ENCODE peak calls at places on chromosome 3, in five cellular contexts. R, M, S, K and G are unnamed samples.

GRCh38 chr3:122269045-122269444 is 56.0 kb upstream of the CSTA start:
- DNase-seq in R (no peak), M (no peak), S (no peak), K (no peak), G (no peak)

GRCh38 chr3:187954486-187955075 is 199.4 kb upstream of the LPP start:
- DNase-seq in R (no peak), M (peak; percentile 88), S (no peak), K (no peak), G (no peak)

GRCh38 chr3:148331111-148331818 is 366.4 kb upstream of the AGTR1 start:
- DNase-seq in R (no peak), M (peak; percentile 38), S (no peak), K (no peak), G (no peak)

GRCh38 chr3:78462021-78462420 is 1305.8 kb downstream of the ROBO1 start:
- DNase-seq in R (no peak), M (no peak), S (no peak), K (no peak), G (no peak)

GRCh38 chr3:179321585-179322322 is 1.1 kb upstream of the ZNF639 start:
- DNase-seq in R (no peak), M (peak; percentile 65), S (peak; percentile 64), K (peak; percentile 18), G (no peak)

GRCh38 chr3:170905862-170906261 is 2.6 kb downstream of the EIF5A2 start:
- DNase-seq in R (no peak), M (no peak), S (no peak), K (no peak), G (no peak)

GRCh38 chr3:15007681-15008141 is 57.4 kb downstream of the MRPS25 start:
- DNase-seq in R (no peak), M (peak; percentile 26), S (no peak), K (no peak), G (no peak)

GRCh38 chr3:28978092-28978491 is 302.8 kb upstream of the RBMS3 start:
- DNase-seq in R (no peak), M (no peak), S (no peak), K (no peak), G (no peak)

GRCh38 chr3:120102674-120103073 is 8.4 kb upstream of the GSK3B start:
- DNase-seq in R (no peak), M (no peak), S (no peak), K (peak; percentile 77), G (no peak)

GRCh38 chr3:103403191-103403590 is 968.4 kb downstream of the ZPLD1 start:
- DNase-seq in R (no peak), M (no peak), S (no peak), K (no peak), G (no peak)

GRCh38 chr3:71582612-71583568 is 638 bp downstream of the FOXP1 start:
- DNase-seq in R (peak; percentile 84), M (peak; percentile 51), S (peak; percentile 62), K (peak; percentile 76), G (peak; percentile 40)

GRCh38 chr3:70298385-70298784 is 14.1 kb downstream of the MDFIC2 start:
- DNase-seq in R (no peak), M (no peak), S (no peak), K (no peak), G (no peak)

GRCh38 chr3:144031938-144032337 is 60.3 kb downstream of the DIPK2A start:
- DNase-seq in R (peak; percentile 37), M (no peak), S (no peak), K (peak; percentile 72), G (no peak)

GRCh38 chr3:99839613-99840012 is 22.0 kb downstream of the CMSS1 start:
- DNase-seq in R (no peak), M (no peak), S (no peak), K (no peak), G (no peak)

GRCh38 chr3:10511809-10512494 is 6.6 kb upstream of the ATP2B2 start:
- DNase-seq in R (no peak), M (peak; percentile 35), S (no peak), K (no peak), G (peak; percentile 1)

GRCh38 chr3:122357828-122358617 is 25.0 kb downstream of the MIX23 start:
- DNase-seq in R (no peak), M (no peak), S (no peak), K (no peak), G (no peak)

GRCh38 chr3:189981668-189982067 is 139.0 kb downstream of the P3H2 start:
- DNase-seq in R (no peak), M (peak; percentile 68), S (peak; percentile 38), K (peak; percentile 43), G (no peak)

GRCh38 chr3:171183042-171183441 is 156.5 kb upstream of the SLC2A2 start:
- DNase-seq in R (no peak), M (peak; percentile 56), S (no peak), K (peak; percentile 16), G (no peak)

GRCh38 chr3:11185564-11186317 is 31.4 kb downstream of the HRH1 start:
- DNase-seq in R (peak; percentile 72), M (peak; percentile 79), S (peak; percentile 71), K (peak; percentile 77), G (no peak)

GRCh38 chr3:60841355-60841754 is 409.9 kb downstream of the FHIT start:
- DNase-seq in R (no peak), M (peak; percentile 64), S (no peak), K (no peak), G (no peak)

GRCh38 chr3:115708540-115708939 is 85.2 kb downstream of the GAP43 start:
- DNase-seq in R (no peak), M (no peak), S (no peak), K (no peak), G (no peak)

GRCh38 chr3:115709931-115710330 is 86.6 kb downstream of the GAP43 start:
- DNase-seq in R (no peak), M (no peak), S (no peak), K (no peak), G (no peak)

GRCh38 chr3:115709135-115709534 is 85.8 kb downstream of the GAP43 start:
- DNase-seq in R (no peak), M (no peak), S (no peak), K (no peak), G (no peak)

GRCh38 chr3:115713247-115713646 is 89.9 kb downstream of the GAP43 start:
- DNase-seq in R (no peak), M (no peak), S (no peak), K (peak; percentile 83), G (no peak)

GRCh38 chr3:115710799-115711198 is 87.5 kb downstream of the GAP43 start:
- DNase-seq in R (no peak), M (no peak), S (no peak), K (no peak), G (no peak)
- H3K4me3 ChIP-seq in R (no peak overlapping the region), M (peak overlapping the region; percentile 48), S (no peak overlapping the region), K (no peak overlapping the region), G (no peak overlapping the region)

DNA sequence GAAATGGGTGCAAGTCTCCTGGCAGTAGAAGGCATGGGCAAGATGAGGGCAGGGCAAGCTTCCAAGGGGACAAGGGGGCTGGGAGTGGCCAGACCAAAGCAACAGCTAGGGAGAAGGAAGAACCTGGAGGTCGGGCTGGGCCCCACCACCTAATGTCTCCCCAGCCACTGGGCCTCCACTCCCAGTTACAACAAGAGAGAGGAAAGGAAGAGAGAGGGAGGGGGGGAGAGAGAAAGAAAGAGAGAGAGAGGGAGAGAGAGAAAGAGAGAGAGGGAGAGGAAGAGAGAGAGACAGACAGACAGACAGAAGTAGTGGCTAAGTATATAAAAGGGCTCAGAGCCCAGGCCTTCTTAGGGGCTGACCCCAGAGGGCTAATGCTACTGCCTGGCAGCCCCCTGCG is 6.9 kb downstream of the DUSP7 start:
- DNase-seq in R (no peak), M (no peak), S (no peak), K (no peak), G (no peak)
- H3K27ac ChIP-seq in R (peak overlapping the region; percentile 95), M (no peak overlapping the region), S (peak overlapping the region; percentile 93), K (no peak overlapping the region), G (no peak overlapping the region)

DNA sequence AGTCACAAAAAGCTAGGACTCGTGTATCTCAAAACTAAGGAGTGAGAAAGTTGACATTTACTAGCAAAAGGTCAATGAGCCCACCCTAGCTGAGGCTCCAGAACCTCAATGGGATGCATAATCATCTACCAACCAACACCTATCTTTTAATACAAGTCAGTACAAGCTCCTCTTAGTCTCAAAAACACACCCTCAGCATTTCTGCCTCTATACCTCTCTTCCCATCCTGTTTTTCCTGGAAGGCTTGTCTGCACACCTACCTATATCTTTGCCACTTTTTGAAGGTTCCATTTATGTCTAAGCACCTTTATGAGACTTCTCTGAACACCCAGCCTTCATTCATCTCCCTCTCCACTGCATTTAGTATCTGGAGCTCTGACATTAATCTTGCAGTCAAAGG is 10.0 kb downstream of the WWTR1 start:
- DNase-seq in R (no peak), M (no peak), S (no peak), K (no peak), G (no peak)
- H3K4me1 ChIP-seq in R (peaks cover 89% of the 10 kb centered on the region), M (peaks cover 4% of the 10 kb centered on the region), S (peaks cover 70% of the 10 kb centered on the region), K (peaks cover 39% of the 10 kb centered on the region), G (no peaks in the 10 kb centered on the region)

DNA sequence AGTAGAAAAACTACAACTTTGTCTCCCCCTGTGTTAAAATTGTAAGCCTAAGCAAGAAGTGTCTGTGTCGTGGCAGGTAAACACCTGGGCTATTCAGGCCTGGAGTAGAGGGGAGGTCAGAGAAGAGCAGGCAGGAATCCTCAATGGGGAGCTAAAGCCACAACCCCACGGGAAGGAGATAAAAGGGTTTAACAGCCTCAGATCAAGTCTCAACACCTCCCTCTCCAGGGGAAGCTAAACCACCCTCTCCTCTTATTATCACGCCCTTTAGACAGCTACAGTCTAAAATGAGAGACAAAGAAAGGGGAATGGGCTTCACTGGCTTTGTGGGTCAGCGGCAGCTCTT is 11.6 kb downstream of the ETV5 start:
- DNase-seq in R (no peak), M (no peak), S (no peak), K (no peak), G (no peak)
- H3K4me3 ChIP-seq in R (peak overlapping the region; percentile 54), M (peak overlapping the region; percentile 73), S (no peak overlapping the region), K (no peak overlapping the region), G (no peak overlapping the region)

GRCh38 chr3:32564195-32564594 is 6.5 kb downstream of the DYNC1LI1 start:
- DNase-seq in R (no peak), M (no peak), S (no peak), K (no peak), G (no peak)

GRCh38 chr3:32557640-32558352 is 12.9 kb downstream of the DYNC1LI1 start:
- DNase-seq in R (no peak), M (no peak), S (no peak), K (no peak), G (no peak)

DNA sequence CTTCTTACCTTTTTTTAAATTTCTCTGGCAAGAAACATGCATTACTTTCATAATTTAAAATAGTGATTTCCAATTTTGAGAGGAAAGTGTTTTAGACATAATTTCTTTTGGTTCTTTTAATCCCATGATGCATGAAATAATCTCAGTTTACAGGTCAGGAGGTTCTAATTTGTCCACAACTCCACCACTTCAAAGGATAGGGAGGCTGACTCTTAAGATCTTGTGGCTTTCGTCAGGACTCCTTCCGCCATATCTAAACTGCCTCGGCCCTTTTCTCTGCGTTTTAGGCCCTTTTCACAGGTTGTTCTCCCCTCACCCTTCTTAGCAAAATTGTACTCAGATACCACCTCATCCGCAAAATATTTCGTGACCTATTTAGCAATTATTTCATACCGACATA is 8.0 kb downstream of the DYNC1LI1 start:
- DNase-seq in R (no peak), M (no peak), S (no peak), K (no peak), G (no peak)
- H3K27ac ChIP-seq in R (no peak overlapping the region), M (no peak overlapping the region), S (no peak overlapping the region), K (no peak overlapping the region), G (no peak overlapping the region)